ENCODE peak calls at places on chromosomes 1 and 21, in four cellular contexts. V is IMR-90, N is brain microvascular endothelial cell, Q is cardiac fibroblast. X is an unnamed sample.

GRCh38 chr21:41879190-41879998 is at the start of gene PRDM15:
- DNase-seq in Q (peak), V (peak), N (peak), X (peak)

GRCh38 chr1:21174638-21175323 is 1.9 kb downstream of the EIF4G3 start:
- DNase-seq in Q (peak), N (peak), V (peak), X (no peak)

GRCh38 chr1:169538998-169539871 is 47.0 kb downstream of the F5 start:
- DNase-seq in N (peak), V (peak), Q (peak), X (peak)

GRCh38 chr1:22845536-22845935 is 127.1 kb downstream of the LACTBL1 start:
- DNase-seq in V (no peak), Q (no peak), N (no peak), X (no peak)

GRCh38 chr1:5915587-5916571 is 76.3 kb downstream of the NPHP4 start:
- DNase-seq in V (peak), Q (peak), N (peak), X (no peak)

GRCh38 chr1:12202190-12202497 is 27.7 kb upstream of the VPS13D start:
- DNase-seq in V (no peak), N (no peak), Q (no peak), X (no peak)

GRCh38 chr1:116485976-116486375 is 84.8 kb downstream of the CD58 start:
- DNase-seq in Q (peak), V (peak), N (no peak), X (peak)

GRCh38 chr1:113675299-113675698 is 84.0 kb downstream of the PHTF1 start:
- DNase-seq in N (no peak), Q (peak), V (peak), X (no peak)

GRCh38 chr1:84225636-84226035 is 75.9 kb upstream of the SAMD13 start:
- DNase-seq in N (no peak), V (no peak), Q (peak), X (no peak)

GRCh38 chr1:38090796-38091195 is 44.2 kb upstream of the POU3F1 start:
- DNase-seq in Q (no peak), N (no peak), V (no peak), X (no peak)

GRCh38 chr1:156249593-156249992 is 1.7 kb upstream of the PAQR6 start:
- DNase-seq in Q (no peak), N (no peak), V (no peak), X (no peak)

GRCh38 chr1:204191481-204191880 is 4.8 kb downstream of the KISS1 start:
- DNase-seq in V (no peak), Q (no peak), N (no peak), X (no peak)

GRCh38 chr1:65990161-65990560 is 197.5 kb downstream of the PDE4B start:
- DNase-seq in V (no peak), Q (no peak), N (no peak), X (no peak)

GRCh38 chr1:233409540-233409939 is 82.0 kb downstream of the MAP3K21 start:
- DNase-seq in V (no peak), N (no peak), Q (no peak), X (no peak)

GRCh38 chr1:56578963-56579875 is at the start of gene PLPP3:
- DNase-seq in Q (peak), V (peak), N (peak), X (peak)

GRCh38 chr1:209104646-209105045 is 478.9 kb upstream of the CAMK1G start:
- DNase-seq in N (no peak), V (no peak), Q (no peak), X (no peak)
- H3K4me3 ChIP-seq in N (no peak), V (no peak), Q (no peak), X (no peak)

GRCh38 chr1:61424382-61424781 is 300.6 kb downstream of the TM2D1 start:
- DNase-seq in Q (no peak), N (no peak), V (no peak), X (no peak)

GRCh38 chr1:61428146-61428545 is 296.8 kb downstream of the TM2D1 start:
- DNase-seq in Q (no peak), V (no peak), N (no peak), X (no peak)

GRCh38 chr1:61426884-61427283 is 298.1 kb downstream of the TM2D1 start:
- DNase-seq in V (no peak), Q (no peak), N (no peak), X (no peak)

GRCh38 chr1:61426254-61426653 is 298.7 kb downstream of the TM2D1 start:
- DNase-seq in N (no peak), Q (peak), V (no peak), X (no peak)

GRCh38 chr1:61427516-61427915 is 297.4 kb downstream of the TM2D1 start:
- DNase-seq in N (no peak), Q (no peak), V (no peak), X (no peak)
- TF ChIP-seq CTCF in N (no peak), Q (no peak), V (no peak), X (no peak)

DNA sequence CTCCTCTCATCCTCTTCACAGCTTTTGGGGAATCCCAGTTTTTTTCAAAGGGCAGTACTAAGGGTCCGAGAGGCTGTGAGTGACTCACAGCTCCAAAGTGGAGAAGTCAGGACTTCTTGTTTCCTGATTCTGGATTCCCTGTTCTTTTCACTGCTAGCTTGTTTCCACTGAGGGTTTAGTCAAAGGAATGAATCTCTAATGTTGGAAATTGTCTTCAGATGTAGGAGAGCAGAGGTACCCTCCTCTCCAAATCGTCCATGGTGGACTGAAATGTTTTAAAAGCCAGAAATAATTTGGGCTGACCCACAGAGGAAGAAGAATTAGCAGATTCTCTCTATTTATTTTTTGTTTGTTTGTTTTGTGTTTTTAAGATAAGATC is 30.5 kb downstream of the GPA33 start:
- DNase-seq in V (no peak), Q (no peak), N (no peak), X (no peak)
- H3K4me3 ChIP-seq in V (no peak), Q (no peak), N (no peak), X (no peak)

DNA sequence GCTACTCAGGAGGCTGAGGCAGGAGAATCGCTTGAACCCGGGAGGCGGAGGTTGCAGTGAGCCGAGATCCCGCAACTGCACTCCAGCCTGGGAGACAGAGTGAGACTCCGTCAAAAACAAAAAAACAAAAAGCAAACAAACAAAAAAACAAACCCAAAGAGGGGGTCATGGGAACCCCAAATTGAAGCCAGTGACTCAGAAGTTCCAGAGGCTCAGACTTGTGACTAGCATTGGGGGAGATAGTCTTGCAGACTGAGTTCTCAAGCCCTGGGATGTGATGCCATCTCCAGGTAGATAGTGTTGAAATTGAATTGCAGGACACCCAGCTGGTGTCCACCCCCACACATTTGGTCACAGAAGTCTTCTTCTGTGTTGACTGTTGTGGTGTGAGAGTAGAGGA is 24.9 kb upstream of the ENO1 start:
- DNase-seq in V (no peak), Q (peak), N (no peak), X (no peak)
- TF ChIP-seq CTCF in V (no peak), Q (no peak), N (no peak), X (no peak)

GRCh38 chr1:236516929-236517704 is 6.7 kb upstream of the LGALS8 start:
- DNase-seq in N (peak), V (peak), Q (peak), X (peak)
- H3K4me3 ChIP-seq in N (no peak), V (no peak), Q (no peak), X (no peak)

DNA sequence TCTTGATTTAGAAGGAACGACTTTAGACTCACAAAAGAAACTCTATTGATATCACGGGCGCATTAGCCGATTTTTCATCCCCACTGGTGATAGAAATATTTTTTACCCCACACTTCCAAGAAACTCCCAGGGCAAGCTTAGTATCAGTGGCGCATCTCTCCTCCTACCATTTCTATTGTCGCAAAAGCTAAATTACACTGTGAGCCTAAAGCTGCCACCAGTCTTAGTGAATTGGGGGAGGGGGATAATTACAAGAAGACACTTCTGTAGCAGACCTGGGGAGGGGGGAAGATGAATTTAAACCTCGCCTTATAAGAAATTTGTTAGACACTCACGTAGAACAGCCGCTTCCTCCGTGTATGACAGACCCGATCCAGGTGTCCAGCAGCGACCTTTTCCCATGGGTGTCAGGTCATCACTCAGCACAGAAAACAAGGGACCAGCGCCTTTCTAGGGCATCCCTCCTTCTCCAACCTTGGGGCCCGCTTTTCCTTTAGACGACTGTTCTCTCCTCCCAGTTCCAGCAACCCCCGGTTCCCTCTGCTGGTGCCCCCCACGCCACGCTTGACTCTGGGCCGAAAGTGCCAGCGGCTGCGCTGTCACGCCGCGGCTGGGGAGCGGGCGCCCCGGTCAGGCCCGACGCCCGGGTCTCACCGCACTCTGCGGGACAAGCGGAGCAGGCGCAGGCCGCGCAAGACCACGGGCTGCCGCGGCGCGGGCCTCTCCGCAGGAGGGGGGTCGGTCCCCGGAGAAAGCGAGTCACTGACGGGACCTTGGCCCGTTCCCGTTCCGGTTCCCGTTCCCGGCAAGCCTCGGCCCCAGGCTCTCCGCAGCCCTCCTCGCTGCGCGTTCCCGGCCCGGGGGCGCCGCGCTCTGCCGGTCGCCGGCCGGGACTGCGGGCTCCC is 797 bp downstream of the PHC2 start:
- DNase-seq in Q (peak), V (no peak), N (no peak), X (no peak)
- TF ChIP-seq CTCF in Q (no peak), V (no peak), N (no peak), X (no peak)

DNA sequence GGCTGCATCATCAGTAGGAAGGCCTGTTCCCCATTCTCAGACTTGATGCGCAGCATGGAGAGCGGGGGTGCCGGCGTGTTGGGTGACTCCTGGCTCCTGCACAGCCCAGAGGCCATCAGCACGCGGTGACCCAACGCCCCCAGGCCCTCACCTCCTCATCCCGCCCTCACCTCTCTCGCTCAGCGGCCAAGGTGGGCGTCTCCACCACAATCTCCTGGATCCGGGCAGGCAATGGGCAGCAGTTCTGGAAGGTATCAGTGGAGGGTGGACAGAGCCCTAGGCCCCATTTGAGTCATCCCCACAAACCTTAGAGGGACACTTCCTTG is 2.8 kb downstream of the SH3BGRL3 start:
- DNase-seq in V (no peak), Q (no peak), N (no peak), X (no peak)
- H3K4me3 ChIP-seq in V (no peak), Q (no peak), N (peak), X (peak)

DNA sequence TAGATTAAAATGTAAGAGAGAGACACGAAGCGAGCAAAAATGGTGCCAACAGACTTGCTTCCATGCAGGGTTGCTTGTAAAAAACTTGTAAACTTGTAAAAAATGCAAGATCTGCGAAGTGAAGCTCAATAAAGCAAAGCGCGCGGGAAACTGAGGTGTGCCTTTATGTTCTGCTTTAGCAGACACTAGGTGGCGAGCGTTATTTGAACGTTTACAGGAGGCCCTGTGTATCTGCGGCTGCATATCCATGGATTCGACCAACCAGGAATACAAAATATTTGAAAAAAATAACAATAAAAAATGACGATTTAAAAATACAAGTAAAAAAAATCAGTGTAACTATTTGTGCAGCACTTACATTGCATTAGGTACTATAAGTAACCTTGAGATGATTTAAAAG is 1.5 kb downstream of the UBE2G2 start:
- DNase-seq in V (peak), Q (peak), N (no peak), X (no peak)
- TF ChIP-seq CTCF in V (peak), Q (peak), N (peak), X (peak)

DNA sequence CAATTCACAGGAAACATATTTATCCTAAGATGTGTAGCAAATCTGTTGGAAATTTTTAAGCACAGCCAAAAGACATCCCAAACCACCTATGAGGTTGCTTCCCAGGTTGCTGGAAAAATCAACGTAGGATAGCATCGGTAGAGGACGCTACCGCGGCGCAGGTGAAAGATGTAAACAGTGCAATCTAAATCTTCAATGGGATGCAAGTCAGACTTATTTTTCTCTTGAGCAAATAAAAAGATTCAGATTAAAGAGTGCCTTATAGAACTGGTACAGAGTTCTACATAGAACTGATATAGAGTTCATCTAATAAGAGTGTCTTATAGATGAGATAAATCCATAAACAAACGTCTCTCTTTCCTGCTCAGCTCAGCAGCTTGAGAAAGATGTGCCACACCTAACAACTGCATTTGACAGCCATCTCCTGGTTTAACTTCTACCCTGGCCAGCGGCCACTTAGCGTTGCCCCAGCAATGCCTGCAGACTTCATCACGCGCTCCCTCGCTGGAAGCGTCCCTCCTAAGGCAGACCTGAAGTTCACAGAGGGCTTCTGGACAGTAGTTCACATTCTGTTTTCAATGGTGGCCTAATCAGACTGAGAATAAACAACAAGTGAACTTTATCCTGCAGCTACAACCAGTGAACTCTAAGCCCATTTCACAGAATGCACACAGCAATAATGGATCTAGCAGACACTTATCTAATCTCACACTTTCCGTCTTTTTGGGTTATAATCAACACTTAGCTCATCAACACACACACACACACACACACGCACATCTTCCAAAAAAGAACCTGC is 164.5 kb downstream of the TOMM20 start:
- DNase-seq in Q (peak), V (no peak), N (no peak), X (no peak)
- H3K4me3 ChIP-seq in Q (no peak), V (no peak), N (no peak), X (no peak)